ENCODE peak calls at places on chromosome 18, in five cellular contexts. One of them, this sample, is unnamed.

GRCh38 chr18:66226782-66227181 is 377.1 kb downstream of the CDH19 start:
- DNase-seq in stimulated activated CD8-positive, alpha-beta memory T cell treated with anti-CD3 and anti-CD28 coated beads, Interleukin-7, amount 100 ng/mL, for 24 hours: no peak
- DNase-seq in NT2/D1: no peak
- DNase-seq in EL: no peak
- DNase-seq in NCI-H460: no peak
- DNase-seq in this sample: no peak

GRCh38 chr18:63237486-63237885 is 82.1 kb downstream of the BCL2 start:
- DNase-seq in stimulated activated CD8-positive, alpha-beta memory T cell treated with anti-CD3 and anti-CD28 coated beads, Interleukin-7, amount 100 ng/mL, for 24 hours: no peak
- DNase-seq in EL: peak; percentile 52
- DNase-seq in NT2/D1: no peak
- DNase-seq in NCI-H460: peak; percentile 31
- DNase-seq in this sample: peak; percentile 20

GRCh38 chr18:57921708-57922107 is 118.6 kb upstream of the ATP8B1 start:
- DNase-seq in NCI-H460: peak; percentile 59
- DNase-seq in NT2/D1: no peak
- DNase-seq in EL: peak; percentile 45
- DNase-seq in stimulated activated CD8-positive, alpha-beta memory T cell treated with anti-CD3 and anti-CD28 coated beads, Interleukin-7, amount 100 ng/mL, for 24 hours: no peak
- DNase-seq in this sample: no peak

GRCh38 chr18:69414184-69414583 is 13.5 kb downstream of the DOK6 start:
- DNase-seq in EL: no peak
- DNase-seq in stimulated activated CD8-positive, alpha-beta memory T cell treated with anti-CD3 and anti-CD28 coated beads, Interleukin-7, amount 100 ng/mL, for 24 hours: no peak
- DNase-seq in NT2/D1: no peak
- DNase-seq in NCI-H460: no peak
- DNase-seq in this sample: no peak

GRCh38 chr18:58858591-58859468 is 5.8 kb upstream of the ZNF532 start:
- DNase-seq in NT2/D1: no peak
- DNase-seq in NCI-H460: no peak
- DNase-seq in EL: no peak
- DNase-seq in stimulated activated CD8-positive, alpha-beta memory T cell treated with anti-CD3 and anti-CD28 coated beads, Interleukin-7, amount 100 ng/mL, for 24 hours: no peak
- DNase-seq in this sample: no peak

GRCh38 chr18:24657461-24657860 is 197.0 kb downstream of the HRH4 start:
- DNase-seq in NCI-H460: no peak
- DNase-seq in stimulated activated CD8-positive, alpha-beta memory T cell treated with anti-CD3 and anti-CD28 coated beads, Interleukin-7, amount 100 ng/mL, for 24 hours: no peak
- DNase-seq in EL: no peak
- DNase-seq in NT2/D1: no peak
- DNase-seq in this sample: no peak

GRCh38 chr18:12944724-12945123 is 3.1 kb upstream of the SEH1L start:
- DNase-seq in stimulated activated CD8-positive, alpha-beta memory T cell treated with anti-CD3 and anti-CD28 coated beads, Interleukin-7, amount 100 ng/mL, for 24 hours: no peak
- DNase-seq in NCI-H460: no peak
- DNase-seq in NT2/D1: no peak
- DNase-seq in EL: peak; percentile 14
- DNase-seq in this sample: no peak

GRCh38 chr18:32470136-32470712 is 458 bp downstream of the GAREM1 start:
- DNase-seq in EL: peak; percentile 12
- DNase-seq in NCI-H460: no peak
- DNase-seq in stimulated activated CD8-positive, alpha-beta memory T cell treated with anti-CD3 and anti-CD28 coated beads, Interleukin-7, amount 100 ng/mL, for 24 hours: no peak
- DNase-seq in NT2/D1: no peak
- DNase-seq in this sample: peak; percentile 23

GRCh38 chr18:37537868-37538525 is 27.6 kb downstream of the CELF4 start:
- DNase-seq in NCI-H460: peak; percentile 38
- DNase-seq in NT2/D1: no peak
- DNase-seq in EL: peak; percentile 56
- DNase-seq in stimulated activated CD8-positive, alpha-beta memory T cell treated with anti-CD3 and anti-CD28 coated beads, Interleukin-7, amount 100 ng/mL, for 24 hours: peak; percentile 32
- DNase-seq in this sample: peak; percentile 68

GRCh38 chr18:59837586-59837985 is 62.2 kb upstream of the PMAIP1 start:
- DNase-seq in NCI-H460: peak; percentile 50
- DNase-seq in EL: peak; percentile 77
- DNase-seq in NT2/D1: peak; percentile 56
- DNase-seq in stimulated activated CD8-positive, alpha-beta memory T cell treated with anti-CD3 and anti-CD28 coated beads, Interleukin-7, amount 100 ng/mL, for 24 hours: peak; percentile 4
- DNase-seq in this sample: peak; percentile 44

GRCh38 chr18:11993264-11993916 is 12.1 kb downstream of the IMPA2 start:
- DNase-seq in NCI-H460: no peak
- DNase-seq in NT2/D1: no peak
- DNase-seq in stimulated activated CD8-positive, alpha-beta memory T cell treated with anti-CD3 and anti-CD28 coated beads, Interleukin-7, amount 100 ng/mL, for 24 hours: no peak
- DNase-seq in EL: no peak
- DNase-seq in this sample: no peak